ENCODE peak calls at places on chromosomes 13 and 19, in nine cellular contexts. C is small intestine; J is PC-3; N is fibroblast of lung; T is CD8-positive, alpha-beta T cell; D is uterus; Y is adrenal gland; R is IMR-90; H is iPS DF 6.9. P is an unnamed sample. For H3K4me1, the result is how much of the 10 kb centered on the place peaks cover.

GRCh38 chr13:43664700-43665191 is 122.0 kb downstream of the ENOX1 start:
- DNase-seq in C (peak), J (peak), N (peak), T (no peak), D (peak), Y (peak), R (peak), H (no peak), P (peak)

GRCh38 chr19:10929402-10929794 is 787 bp downstream of the TIMM29 start:
- DNase-seq in C (peak), J (no peak), N (no peak), T (no peak), D (no peak), Y (no peak), R (no peak), H (no peak), P (no peak)

GRCh38 chr13:23810842-23811241 is 78.4 kb downstream of the MIPEP start:
- DNase-seq in C (no peak), J (no peak), N (no peak), T (no peak), D (no peak), Y (no peak), R (no peak), H (no peak), P (no peak)

GRCh38 chr19:4140237-4140711 is 13.2 kb upstream of the CREB3L3 start:
- DNase-seq in C (peak), J (peak), N (peak), T (peak), D (no peak), Y (no peak), R (peak), H (peak), P (no peak)

GRCh38 chr13:110368408-110368807 is 61.3 kb downstream of the COL4A2 start:
- DNase-seq in C (no peak), J (no peak), N (no peak), T (no peak), D (no peak), Y (no peak), R (peak), H (no peak), P (no peak)

GRCh38 chr13:43122706-43123268 is 99.4 kb downstream of the DNAJC15 start:
- DNase-seq in C (peak), J (no peak), N (no peak), T (no peak), D (no peak), Y (no peak), R (no peak), H (no peak), P (no peak)

GRCh38 chr19:47231215-47232054 is 436 bp upstream of the BBC3 start:
- DNase-seq in C (peak), J (peak), N (peak), T (peak), D (peak), Y (peak), R (peak), H (no peak), P (peak)

GRCh38 chr19:58227964-58228583 is 640 bp upstream of the ZNF544 start:
- DNase-seq in C (no peak), J (no peak), N (no peak), T (no peak), D (no peak), Y (no peak), R (no peak), H (no peak), P (no peak)

GRCh38 chr13:47017476-47017875 is 120.6 kb upstream of the HTR2A start:
- DNase-seq in C (no peak), J (no peak), N (peak), T (no peak), D (no peak), Y (no peak), R (peak), H (no peak), P (no peak)

GRCh38 chr19:11202488-11203193 is 5.3 kb upstream of the KANK2 start:
- DNase-seq in C (no peak), J (no peak), N (no peak), T (no peak), D (no peak), Y (no peak), R (no peak), H (no peak), P (no peak)

GRCh38 chr19:18431351-18432197 is 6.4 kb downstream of the ISYNA1 start:
- DNase-seq in C (no peak), J (no peak), N (no peak), T (peak), D (no peak), Y (no peak), R (no peak), H (no peak), P (no peak)

GRCh38 chr13:28469316-28469715 is 25.6 kb downstream of the FLT1 start:
- DNase-seq in C (no peak), J (no peak), N (no peak), T (no peak), D (no peak), Y (no peak), R (no peak), H (no peak), P (no peak)

DNA sequence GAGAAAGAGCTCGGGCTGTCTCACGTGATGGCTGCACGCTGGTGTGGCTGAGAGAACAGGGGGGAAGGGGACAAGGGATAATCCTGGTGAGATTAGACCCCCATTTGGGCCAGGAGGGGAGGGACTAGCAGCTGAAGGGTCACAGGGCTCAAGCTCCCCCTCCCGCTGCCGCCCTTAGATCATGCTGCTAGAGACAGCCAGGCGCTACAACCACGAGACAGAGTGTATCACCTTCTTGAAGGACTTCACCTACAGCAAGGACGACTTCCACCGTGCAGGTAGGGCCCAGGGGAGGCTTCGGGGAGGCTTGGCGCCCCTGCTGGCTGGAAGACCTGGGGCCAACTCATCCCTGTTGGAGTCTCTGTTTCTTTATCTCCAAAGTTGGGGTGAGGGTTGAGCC is 3.3 kb downstream of the NR1H2 start:
- DNase-seq in C (no peak), J (no peak), N (no peak), T (no peak), D (no peak), Y (no peak), R (no peak), H (no peak), P (no peak)
- H3K4me1 ChIP-seq in C (under half), J (under half), N (under half), T (under half), D (under half), Y (under half), R (under half), H (under half), P (under half)

GRCh38 chr19:56136362-56136761 is 4.7 kb upstream of the ZNF444 start:
- DNase-seq in C (no peak), J (no peak), N (no peak), T (no peak), D (no peak), Y (no peak), R (no peak), H (no peak), P (no peak)

GRCh38 chr19:56140583-56141415 is at the start of gene ZNF444:
- DNase-seq in C (peak), J (peak), N (peak), T (peak), D (peak), Y (peak), R (peak), H (peak), P (peak)

GRCh38 chr19:56137405-56137804 is 3.7 kb upstream of the ZNF444 start:
- DNase-seq in C (peak), J (peak), N (no peak), T (no peak), D (no peak), Y (no peak), R (no peak), H (no peak), P (peak)

GRCh38 chr19:56139847-56140582 is 1.1 kb upstream of the ZNF444 start:
- DNase-seq in C (no peak), J (no peak), N (no peak), T (no peak), D (no peak), Y (no peak), R (no peak), H (no peak), P (no peak)

GRCh38 chr19:56138069-56138468 is 3.0 kb upstream of the ZNF444 start:
- DNase-seq in C (no peak), J (peak), N (no peak), T (no peak), D (no peak), Y (no peak), R (no peak), H (no peak), P (no peak)
- H3K4me1 ChIP-seq in C (under half), J (under half), N (under half), T (under half), D (under half), Y (under half), R (under half), H (under half), P (half or more)

DNA sequence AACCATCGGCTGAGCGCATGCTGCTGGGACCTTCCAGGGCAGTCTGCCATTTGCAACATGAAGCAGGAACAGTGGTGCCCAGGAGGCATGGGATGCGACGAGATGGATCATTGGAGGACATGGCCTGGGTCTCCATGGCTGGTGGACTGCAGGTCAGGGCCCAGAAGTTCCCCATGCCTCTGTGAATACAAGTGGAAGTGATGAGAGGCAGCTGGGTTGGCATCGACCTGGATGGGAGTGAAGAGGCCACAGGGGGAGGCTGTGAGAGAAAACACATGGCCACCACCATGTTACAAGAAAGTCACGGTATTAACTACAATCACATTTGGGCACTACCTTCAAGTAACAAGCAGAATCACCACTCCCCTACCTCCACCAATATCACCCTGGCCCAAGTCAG is 262.0 kb downstream of the FOXO1 start:
- DNase-seq in C (no peak), J (no peak), N (no peak), T (no peak), D (no peak), Y (no peak), R (no peak), H (no peak), P (no peak)
- H3K4me1 ChIP-seq in C (under half), J (half or more), N (under half), T (under half), D (under half), Y (under half), R (under half), H (under half), P (under half)

GRCh38 chr13:22275393-22275792 is 604.5 kb downstream of the FGF9 start:
- DNase-seq in C (no peak), J (no peak), N (no peak), T (no peak), D (no peak), Y (peak), R (no peak), H (no peak), P (no peak)

DNA sequence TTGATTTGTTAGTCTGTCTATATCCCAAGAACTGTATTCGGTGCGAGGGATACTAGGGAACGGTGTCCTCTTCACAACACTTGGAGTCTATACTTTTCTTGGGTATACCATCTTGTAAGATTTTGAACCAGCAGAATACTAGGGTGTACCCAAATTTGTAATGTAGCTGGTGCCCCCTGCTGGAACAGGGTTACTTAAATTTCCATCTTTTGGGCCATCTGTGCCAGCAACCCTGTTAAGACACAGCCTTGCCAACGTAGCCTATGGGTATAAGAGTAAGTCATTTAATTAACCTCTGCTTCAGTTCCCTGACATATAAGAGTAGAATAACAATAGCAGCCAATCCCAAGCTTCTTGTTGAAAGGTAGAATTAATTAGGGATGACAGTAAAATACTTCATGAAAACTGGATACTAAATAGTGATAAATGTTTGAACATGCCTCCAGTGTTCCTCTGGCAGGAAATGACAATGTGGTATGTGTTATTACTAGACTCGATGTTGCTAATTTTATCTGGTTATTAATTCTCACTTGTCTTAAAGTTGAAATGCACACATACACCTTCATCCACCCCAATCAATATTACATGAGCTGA is 607.6 kb downstream of the FGF9 start:
- DNase-seq in C (peak), J (peak), N (peak), T (peak), D (peak), Y (peak), R (peak), H (peak), P (peak)
- H3K4me1 ChIP-seq in C (under half), J (under half), N (under half), T (under half), D (under half), Y (under half), R (under half), H (under half), P (under half)

GRCh38 chr13:26980099-26981031 is 191.2 kb downstream of the USP12 start:
- DNase-seq in C (no peak), J (no peak), N (no peak), T (no peak), D (no peak), Y (no peak), R (no peak), H (no peak), P (no peak)
- H3K4me1 ChIP-seq in C (under half), J (under half), N (under half), T (under half), D (under half), Y (under half), R (under half), H (under half), P (under half)

GRCh38 chr19:40277356-40277755 is 7.8 kb downstream of the AKT2 start:
- DNase-seq in C (no peak), J (no peak), N (no peak), T (no peak), D (no peak), Y (no peak), R (no peak), H (no peak), P (no peak)
- H3K4me1 ChIP-seq in C (under half), J (under half), N (under half), T (half or more), D (half or more), Y (half or more), R (under half), H (under half), P (half or more)

GRCh38 chr13:48578516-48579166 is 45.8 kb upstream of the RCBTB2 start:
- DNase-seq in C (no peak), J (no peak), N (no peak), T (no peak), D (no peak), Y (no peak), R (no peak), H (no peak), P (no peak)
- H3K4me1 ChIP-seq in C (under half), J (under half), N (under half), T (under half), D (under half), Y (under half), R (under half), H (under half), P (under half)

GRCh38 chr19:12752056-12752781 is 628 bp downstream of the BEST2 start:
- DNase-seq in C (no peak), J (no peak), N (no peak), T (no peak), D (no peak), Y (no peak), R (no peak), H (no peak), P (no peak)
- H3K4me1 ChIP-seq in C (under half), J (under half), N (under half), T (under half), D (under half), Y (under half), R (under half), H (under half), P (under half)

DNA sequence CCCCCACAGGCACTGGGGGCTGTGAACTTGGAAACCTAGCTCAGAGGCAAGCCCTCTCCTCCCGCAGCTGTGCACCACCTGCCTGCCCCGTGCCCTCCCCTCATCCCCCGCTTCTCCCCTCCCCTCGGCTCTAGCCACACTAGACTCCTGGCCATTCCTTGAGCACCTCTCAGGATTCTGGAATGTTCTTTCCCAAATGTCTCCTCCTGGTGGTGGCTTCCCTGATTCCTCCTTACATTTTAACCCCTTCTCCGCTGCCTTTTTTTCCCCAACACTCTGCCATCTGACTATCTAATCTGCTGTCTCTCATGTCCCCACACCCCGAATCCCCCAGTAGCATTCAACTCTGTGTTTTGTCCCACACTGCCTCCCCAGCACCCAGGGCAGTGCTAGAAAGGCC is 6.7 kb downstream of the NANOS3 start:
- DNase-seq in C (no peak), J (no peak), N (no peak), T (no peak), D (no peak), Y (no peak), R (no peak), H (no peak), P (no peak)
- H3K4me1 ChIP-seq in C (under half), J (under half), N (under half), T (half or more), D (under half), Y (under half), R (under half), H (under half), P (under half)

GRCh38 chr19:39740395-39740794 is 2.6 kb upstream of the CLC start:
- DNase-seq in C (no peak), J (no peak), N (no peak), T (no peak), D (no peak), Y (no peak), R (no peak), H (no peak), P (no peak)
- H3K4me1 ChIP-seq in C (under half), J (under half), N (under half), T (under half), D (under half), Y (under half), R (under half), H (under half), P (under half)

P was measured in stomach.